ENCODE peak calls at places on chromosomes 3 and 15, in seven cellular contexts. One of them, this sample, is unnamed.

GRCh38 chr15:62840518-62841268 is 201.9 kb upstream of the TPM1 start:
- DNase-seq in HFFc6: no peak
- DNase-seq in right lobe of liver: no peak
- DNase-seq in breast epithelium: no peak
- DNase-seq in fibroblast of mammary gland: no peak
- DNase-seq in HepG2: no peak
- DNase-seq in psoas muscle: no peak
- DNase-seq in this sample: no peak

GRCh38 chr3:122508135-122508914 is 6.4 kb downstream of the KPNA1 start:
- DNase-seq in HepG2: no peak
- DNase-seq in fibroblast of mammary gland: no peak
- DNase-seq in HFFc6: no peak
- DNase-seq in breast epithelium: no peak
- DNase-seq in right lobe of liver: no peak
- DNase-seq in psoas muscle: no peak
- DNase-seq in this sample: no peak

GRCh38 chr3:14537590-14538450 is 2.3 kb downstream of the GRIP2 start:
- DNase-seq in right lobe of liver: peak
- DNase-seq in psoas muscle: peak
- DNase-seq in fibroblast of mammary gland: no peak
- DNase-seq in HepG2: no peak
- DNase-seq in HFFc6: peak
- DNase-seq in breast epithelium: no peak
- DNase-seq in this sample: peak

GRCh38 chr3:196890309-196890708 is 22.6 kb downstream of the SENP5 start:
- DNase-seq in psoas muscle: no peak
- DNase-seq in right lobe of liver: no peak
- DNase-seq in breast epithelium: no peak
- DNase-seq in HepG2: no peak
- DNase-seq in fibroblast of mammary gland: no peak
- DNase-seq in HFFc6: no peak
- DNase-seq in this sample: no peak

GRCh38 chr3:195119461-195120198 is 151.3 kb downstream of the XXYLT1 start:
- DNase-seq in breast epithelium: no peak
- DNase-seq in psoas muscle: no peak
- DNase-seq in right lobe of liver: no peak
- DNase-seq in fibroblast of mammary gland: peak
- DNase-seq in HepG2: peak
- DNase-seq in HFFc6: peak
- DNase-seq in this sample: no peak

GRCh38 chr3:175356899-175357324 is 497.8 kb downstream of the NAALADL2 start:
- DNase-seq in psoas muscle: no peak
- DNase-seq in HFFc6: peak
- DNase-seq in fibroblast of mammary gland: peak
- DNase-seq in right lobe of liver: no peak
- DNase-seq in HepG2: no peak
- DNase-seq in breast epithelium: no peak
- DNase-seq in this sample: no peak

GRCh38 chr15:80732818-80733217 is 37.7 kb downstream of the ABHD17C start:
- DNase-seq in HFFc6: no peak
- DNase-seq in fibroblast of mammary gland: no peak
- DNase-seq in psoas muscle: no peak
- DNase-seq in right lobe of liver: no peak
- DNase-seq in HepG2: no peak
- DNase-seq in breast epithelium: no peak
- DNase-seq in this sample: no peak

GRCh38 chr3:12963184-12963868 is 109.9 kb downstream of the IQSEC1 start:
- DNase-seq in HFFc6: no peak
- DNase-seq in HepG2: no peak
- DNase-seq in psoas muscle: no peak
- DNase-seq in fibroblast of mammary gland: no peak
- DNase-seq in right lobe of liver: no peak
- DNase-seq in breast epithelium: no peak
- DNase-seq in this sample: no peak

GRCh38 chr15:70387086-70387485 is 289.4 kb upstream of the TLE3 start:
- DNase-seq in psoas muscle: no peak
- DNase-seq in right lobe of liver: no peak
- DNase-seq in HFFc6: no peak
- DNase-seq in HepG2: no peak
- DNase-seq in fibroblast of mammary gland: no peak
- DNase-seq in breast epithelium: no peak
- DNase-seq in this sample: no peak

GRCh38 chr15:75171408-75171807 is 30.3 kb upstream of the C15orf39 start:
- DNase-seq in fibroblast of mammary gland: peak
- DNase-seq in HFFc6: peak
- DNase-seq in HepG2: peak
- DNase-seq in psoas muscle: no peak
- DNase-seq in breast epithelium: no peak
- DNase-seq in right lobe of liver: no peak
- DNase-seq in this sample: no peak

GRCh38 chr15:52481915-52482314 is 46.8 kb downstream of the MYO5A start:
- DNase-seq in breast epithelium: no peak
- DNase-seq in right lobe of liver: no peak
- DNase-seq in HFFc6: peak
- DNase-seq in HepG2: no peak
- DNase-seq in fibroblast of mammary gland: peak
- DNase-seq in psoas muscle: no peak
- DNase-seq in this sample: no peak

GRCh38 chr3:142946861-142947260 is 16.6 kb downstream of the PAQR9 start:
- DNase-seq in psoas muscle: no peak
- DNase-seq in HepG2: no peak
- DNase-seq in fibroblast of mammary gland: no peak
- DNase-seq in right lobe of liver: no peak
- DNase-seq in breast epithelium: no peak
- DNase-seq in HFFc6: no peak
- DNase-seq in this sample: no peak

GRCh38 chr3:123282461-123282860 is 80.7 kb downstream of the SEC22A start:
- DNase-seq in HFFc6: no peak
- DNase-seq in psoas muscle: no peak
- DNase-seq in right lobe of liver: no peak
- DNase-seq in fibroblast of mammary gland: no peak
- DNase-seq in breast epithelium: no peak
- DNase-seq in HepG2: no peak
- DNase-seq in this sample: peak

GRCh38 chr3:105979961-105980360 is 111.1 kb upstream of the CBLB start:
- DNase-seq in right lobe of liver: no peak
- DNase-seq in HepG2: no peak
- DNase-seq in breast epithelium: no peak
- DNase-seq in fibroblast of mammary gland: no peak
- DNase-seq in psoas muscle: no peak
- DNase-seq in HFFc6: no peak
- DNase-seq in this sample: no peak

GRCh38 chr3:42730294-42730693 is 27.7 kb upstream of the HHATL start:
- DNase-seq in right lobe of liver: no peak
- DNase-seq in breast epithelium: no peak
- DNase-seq in psoas muscle: no peak
- DNase-seq in HFFc6: no peak
- DNase-seq in HepG2: no peak
- DNase-seq in fibroblast of mammary gland: no peak
- DNase-seq in this sample: no peak

GRCh38 chr3:43638594-43639447 is 17.0 kb upstream of the ANO10 start:
- DNase-seq in HFFc6: peak
- DNase-seq in right lobe of liver: no peak
- DNase-seq in HepG2: no peak
- DNase-seq in psoas muscle: no peak
- DNase-seq in breast epithelium: no peak
- DNase-seq in fibroblast of mammary gland: no peak
- DNase-seq in this sample: no peak

GRCh38 chr3:167350245-167350862 is 29.7 kb downstream of the ZBBX start:
- DNase-seq in HFFc6: no peak
- DNase-seq in breast epithelium: no peak
- DNase-seq in HepG2: peak
- DNase-seq in psoas muscle: no peak
- DNase-seq in right lobe of liver: no peak
- DNase-seq in fibroblast of mammary gland: peak
- DNase-seq in this sample: no peak

GRCh38 chr15:74433592-74434259 is at the start of gene SEMA7A:
- DNase-seq in breast epithelium: no peak
- DNase-seq in HepG2: peak
- DNase-seq in HFFc6: peak
- DNase-seq in right lobe of liver: peak
- DNase-seq in psoas muscle: peak
- DNase-seq in fibroblast of mammary gland: peak
- DNase-seq in this sample: no peak

GRCh38 chr3:130850846-130851245 is 43.0 kb upstream of the ATP2C1 start:
- DNase-seq in HepG2: no peak
- DNase-seq in right lobe of liver: no peak
- DNase-seq in HFFc6: no peak
- DNase-seq in breast epithelium: no peak
- DNase-seq in fibroblast of mammary gland: no peak
- DNase-seq in psoas muscle: no peak
- DNase-seq in this sample: no peak

GRCh38 chr3:100096866-100097265 is 17.4 kb downstream of the FILIP1L start:
- DNase-seq in fibroblast of mammary gland: no peak
- DNase-seq in psoas muscle: no peak
- DNase-seq in HepG2: no peak
- DNase-seq in right lobe of liver: no peak
- DNase-seq in HFFc6: no peak
- DNase-seq in breast epithelium: no peak
- DNase-seq in this sample: no peak

DNA sequence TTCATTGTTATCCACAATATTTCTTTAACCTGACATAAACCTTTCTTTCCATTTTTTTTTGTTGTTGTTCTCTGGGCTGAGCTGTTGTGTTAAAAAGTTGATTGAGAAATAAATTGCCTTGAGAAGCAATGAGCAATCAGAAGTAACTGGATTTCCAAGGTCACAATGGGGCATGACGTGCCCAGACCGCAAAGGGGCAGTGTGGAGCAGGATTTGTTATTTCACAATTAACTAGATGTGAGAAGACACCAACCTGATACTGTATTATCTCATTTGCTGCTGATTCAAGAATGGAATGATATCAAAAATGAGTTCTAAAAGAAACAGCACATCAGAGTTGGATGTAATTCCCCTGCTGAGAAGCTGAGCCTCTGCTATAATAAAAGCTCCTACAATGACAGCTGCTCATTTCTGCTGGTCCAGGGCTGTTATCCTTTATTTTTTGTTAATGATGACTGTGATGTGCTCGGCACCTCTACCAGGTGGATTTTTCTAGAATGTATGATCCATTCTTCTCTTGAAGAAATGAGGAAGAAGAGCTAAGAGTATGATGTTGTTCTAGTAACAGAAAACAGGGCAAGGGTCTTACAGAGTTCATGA is 28.1 kb downstream of the CPNE4 start:
- DNase-seq in right lobe of liver: no peak
- DNase-seq in HepG2: peak
- DNase-seq in breast epithelium: no peak
- DNase-seq in HFFc6: peak
- DNase-seq in fibroblast of mammary gland: peak
- DNase-seq in psoas muscle: no peak
- DNase-seq in this sample: no peak
- TF ChIP-seq CTCF in right lobe of liver: peak
- TF ChIP-seq CTCF in HepG2: peak
- TF ChIP-seq CTCF in breast epithelium: no peak
- TF ChIP-seq CTCF in HFFc6: peak
- TF ChIP-seq CTCF in fibroblast of mammary gland: peak
- TF ChIP-seq CTCF in psoas muscle: no peak
- TF ChIP-seq CTCF in this sample: peak

GRCh38 chr15:88624156-88624970 is 3.2 kb downstream of the AEN start:
- DNase-seq in breast epithelium: no peak
- DNase-seq in right lobe of liver: no peak
- DNase-seq in HepG2: peak
- DNase-seq in psoas muscle: no peak
- DNase-seq in HFFc6: no peak
- DNase-seq in fibroblast of mammary gland: peak
- DNase-seq in this sample: no peak
- TF ChIP-seq CTCF in breast epithelium: peak
- TF ChIP-seq CTCF in right lobe of liver: peak
- TF ChIP-seq CTCF in HepG2: peak
- TF ChIP-seq CTCF in psoas muscle: peak
- TF ChIP-seq CTCF in HFFc6: peak
- TF ChIP-seq CTCF in fibroblast of mammary gland: peak
- TF ChIP-seq CTCF in this sample: peak

GRCh38 chr3:187112934-187113793 is 26.1 kb downstream of the RPL39L start:
- DNase-seq in psoas muscle: no peak
- DNase-seq in fibroblast of mammary gland: peak
- DNase-seq in right lobe of liver: no peak
- DNase-seq in HFFc6: peak
- DNase-seq in HepG2: peak
- DNase-seq in breast epithelium: no peak
- DNase-seq in this sample: no peak
- TF ChIP-seq CTCF in psoas muscle: peak
- TF ChIP-seq CTCF in fibroblast of mammary gland: peak
- TF ChIP-seq CTCF in right lobe of liver: peak
- TF ChIP-seq CTCF in HFFc6: peak
- TF ChIP-seq CTCF in HepG2: peak
- TF ChIP-seq CTCF in breast epithelium: peak
- TF ChIP-seq CTCF in this sample: peak

GRCh38 chr3:38739931-38740330 is 76.1 kb downstream of the SCN10A start:
- DNase-seq in fibroblast of mammary gland: no peak
- DNase-seq in right lobe of liver: no peak
- DNase-seq in HFFc6: no peak
- DNase-seq in HepG2: no peak
- DNase-seq in psoas muscle: no peak
- DNase-seq in breast epithelium: no peak
- DNase-seq in this sample: no peak

GRCh38 chr3:38739396-38739689 is 76.7 kb downstream of the SCN10A start:
- DNase-seq in psoas muscle: no peak
- DNase-seq in breast epithelium: no peak
- DNase-seq in HepG2: no peak
- DNase-seq in fibroblast of mammary gland: no peak
- DNase-seq in HFFc6: no peak
- DNase-seq in right lobe of liver: no peak
- DNase-seq in this sample: no peak

GRCh38 chr3:38742551-38742950 is 73.5 kb downstream of the SCN10A start:
- DNase-seq in right lobe of liver: no peak
- DNase-seq in breast epithelium: no peak
- DNase-seq in fibroblast of mammary gland: no peak
- DNase-seq in psoas muscle: no peak
- DNase-seq in HFFc6: no peak
- DNase-seq in HepG2: no peak
- DNase-seq in this sample: no peak

DNA sequence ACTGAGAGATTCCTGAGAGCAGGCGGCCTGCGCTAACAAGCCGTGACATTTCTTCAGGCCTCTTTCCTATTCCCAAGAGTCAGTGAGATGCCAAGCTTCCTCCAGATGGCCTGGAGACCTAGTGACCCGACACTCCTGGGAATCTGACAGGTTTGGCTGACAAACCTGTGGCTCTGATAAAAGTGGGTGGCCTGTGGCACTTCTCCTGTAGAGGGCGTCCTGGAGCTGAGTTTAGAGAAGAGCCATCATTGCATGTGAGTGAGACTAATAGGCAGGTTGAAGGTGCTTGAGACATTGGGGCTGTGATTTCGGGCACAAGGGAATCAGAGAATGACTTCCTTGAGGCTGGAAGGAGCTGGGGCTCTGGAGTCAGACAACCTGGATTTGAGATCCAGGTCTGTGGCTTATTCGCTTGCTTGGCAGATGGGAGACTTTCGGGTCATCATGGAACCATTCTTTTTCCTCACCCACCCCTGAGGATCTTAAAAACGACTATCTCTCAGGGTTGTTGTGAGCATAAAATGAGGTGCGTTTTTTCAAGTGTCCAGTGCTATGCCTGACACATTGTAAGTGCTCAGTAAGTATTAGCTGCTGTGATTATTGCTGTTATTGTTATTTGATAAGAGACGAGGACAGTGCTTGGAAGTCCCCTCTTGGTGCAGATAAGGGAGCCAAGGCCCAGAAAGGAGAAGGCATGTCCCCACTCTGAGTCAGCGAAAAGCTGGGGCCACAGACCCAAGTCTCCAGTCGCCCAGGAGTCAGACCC is 77.2 kb downstream of the SCN10A start:
- DNase-seq in right lobe of liver: no peak
- DNase-seq in breast epithelium: no peak
- DNase-seq in fibroblast of mammary gland: peak
- DNase-seq in HFFc6: peak
- DNase-seq in psoas muscle: no peak
- DNase-seq in HepG2: peak
- DNase-seq in this sample: no peak
- TF ChIP-seq CTCF in right lobe of liver: no peak
- TF ChIP-seq CTCF in breast epithelium: no peak
- TF ChIP-seq CTCF in fibroblast of mammary gland: peak
- TF ChIP-seq CTCF in HFFc6: peak
- TF ChIP-seq CTCF in psoas muscle: peak
- TF ChIP-seq CTCF in HepG2: peak
- TF ChIP-seq CTCF in this sample: peak